ENCODE peak calls at places on chromosome 17, in nine cellular contexts. Z is skeletal muscle cell; R is stomach; V is effector memory CD8-positive, alpha-beta T cell; K is activated naive CD4-positive, alpha-beta T cell; M is stimulated activated CD4-positive, alpha-beta T cell treated with anti-CD3 and anti-CD28 coated beads, Interleukin-4, amount 100 ng/mL, for 48 hours; Y is hippocampal formation; H is fibroblast of villous mesenchyme; F is HCT116. L is an unnamed sample.

GRCh38 chr17:2042355-2042929 is 620 bp downstream of the OVCA2 start:
- DNase-seq in Z (no peak), R (no peak), V (no peak), K (no peak), M (no peak), Y (no peak), H (no peak), F (no peak), L (no peak)

GRCh38 chr17:2957631-2958286 is 105.6 kb downstream of the OR1D5 start:
- DNase-seq in Z (no peak), R (peak; percentile 20), V (no peak), K (no peak), M (no peak), Y (no peak), H (no peak), F (no peak), L (no peak)

GRCh38 chr17:45299311-45299710 is 17.5 kb downstream of the MAP3K14 start:
- DNase-seq in Z (no peak), R (no peak), V (no peak), K (no peak), M (no peak), Y (no peak), H (no peak), F (no peak), L (no peak)

GRCh38 chr17:76534831-76535732 is 2.4 kb downstream of the CYGB start:
- DNase-seq in Z (no peak), R (no peak), V (no peak), K (no peak), M (no peak), Y (no peak), H (peak; percentile 55), F (no peak), L (no peak)

GRCh38 chr17:75980188-75981018 is 1.4 kb downstream of the TEN1 start:
- DNase-seq in Z (no peak), R (no peak), V (no peak), K (no peak), M (no peak), Y (no peak), H (no peak), F (no peak), L (no peak)

GRCh38 chr17:77354721-77355455 is 214.1 kb downstream of the SEC14L1 start:
- DNase-seq in Z (peak; percentile 94), R (peak; percentile 51), V (no peak), K (no peak), M (no peak), Y (no peak), H (peak; percentile 97), F (no peak), L (peak; percentile 96)

GRCh38 chr17:21247859-21248258 is 5.4 kb downstream of the NATD1 start:
- DNase-seq in Z (no peak), R (no peak), V (no peak), K (no peak), M (no peak), Y (no peak), H (no peak), F (no peak), L (no peak)

GRCh38 chr17:79026345-79027273 is 2.6 kb downstream of the C1QTNF1 start:
- DNase-seq in Z (no peak), R (peak; percentile 24), V (no peak), K (no peak), M (no peak), Y (no peak), H (peak; percentile 79), F (peak; percentile 61), L (no peak)

GRCh38 chr17:79038545-79039135 is 14.7 kb downstream of the C1QTNF1 start:
- DNase-seq in Z (peak; percentile 80), R (no peak), V (no peak), K (no peak), M (no peak), Y (no peak), H (peak; percentile 97), F (no peak), L (peak; percentile 63)

L was measured in AG04449.